ENCODE peak calls at places on chromosome 15, in five cellular contexts. N is thoracic aorta, V is coronary artery, Y is IMR-90, T is fibroblast of lung. F is an unnamed sample.

GRCh38 chr15:42213481-42213880 is 5.4 kb upstream of the VPS39 start:
- DNase-seq in V (no peak), Y (no peak), T (no peak), N (no peak), F (no peak)

GRCh38 chr15:97972366-97972765 is 11.9 kb downstream of the ARRDC4 start:
- DNase-seq in T (no peak), Y (no peak), N (no peak), V (no peak), F (no peak)

GRCh38 chr15:28096720-28097431 is 2.2 kb downstream of the OCA2 start:
- DNase-seq in Y (no peak), N (no peak), T (peak; percentile 13), V (peak; percentile 77), F (no peak)

GRCh38 chr15:100115066-100115710 is 226.6 kb downstream of the ADAMTS17 start:
- DNase-seq in T (no peak), Y (no peak), N (no peak), V (no peak), F (no peak)

GRCh38 chr15:74385442-74386132 is 18.1 kb upstream of the CYP11A1 start:
- DNase-seq in T (no peak), N (no peak), V (no peak), Y (no peak), F (no peak)

GRCh38 chr15:39631357-39631756 is 50.5 kb downstream of the THBS1 start:
- DNase-seq in N (no peak), Y (peak; percentile 45), T (peak; percentile 88), V (no peak), F (peak; percentile 26)

GRCh38 chr15:69976366-69976994 is 121.2 kb downstream of the TLE3 start:
- DNase-seq in T (peak; percentile 34), Y (peak; percentile 41), V (no peak), N (no peak), F (no peak)

GRCh38 chr15:36643551-36643950 is 64.1 kb downstream of the CDIN1 start:
- DNase-seq in V (no peak), N (no peak), Y (peak; percentile 29), T (peak; percentile 74), F (peak; percentile 6)

GRCh38 chr15:89360294-89360971 is 25.8 kb upstream of the POLG start:
- DNase-seq in Y (no peak), N (no peak), V (no peak), T (no peak), F (no peak)

GRCh38 chr15:89910891-89911626 is 1.7 kb downstream of the ARPIN start:
- DNase-seq in V (no peak), N (no peak), Y (no peak), T (no peak), F (no peak)

GRCh38 chr15:45402955-45403892 is 24.9 kb upstream of the GATM start:
- DNase-seq in V (peak; percentile 75), T (peak; percentile 43), Y (peak; percentile 59), N (no peak), F (peak; percentile 49)

GRCh38 chr15:26394801-26395200 is 378.1 kb downstream of the GABRB3 start:
- DNase-seq in N (no peak), V (no peak), Y (no peak), T (no peak), F (no peak)

GRCh38 chr15:68227806-68228142 is 1.8 kb downstream of the CLN6 start:
- DNase-seq in V (peak; percentile 43), T (no peak), Y (no peak), N (no peak), F (no peak)

GRCh38 chr15:101178414-101178813 is 73.4 kb downstream of the CHSY1 start:
- DNase-seq in N (no peak), V (no peak), Y (no peak), T (no peak), F (no peak)

GRCh38 chr15:58393196-58393790 is 38.5 kb upstream of the LIPC start:
- DNase-seq in T (peak; percentile 49), V (no peak), N (no peak), Y (peak; percentile 30), F (peak; percentile 61)

GRCh38 chr15:73969151-73969759 is 22.8 kb downstream of the STOML1 start:
- DNase-seq in Y (no peak), V (peak; percentile 46), T (no peak), N (no peak), F (no peak)

GRCh38 chr15:26628071-26628470 is 144.8 kb downstream of the GABRB3 start:
- DNase-seq in Y (no peak), V (no peak), T (no peak), N (no peak), F (no peak)

DNA sequence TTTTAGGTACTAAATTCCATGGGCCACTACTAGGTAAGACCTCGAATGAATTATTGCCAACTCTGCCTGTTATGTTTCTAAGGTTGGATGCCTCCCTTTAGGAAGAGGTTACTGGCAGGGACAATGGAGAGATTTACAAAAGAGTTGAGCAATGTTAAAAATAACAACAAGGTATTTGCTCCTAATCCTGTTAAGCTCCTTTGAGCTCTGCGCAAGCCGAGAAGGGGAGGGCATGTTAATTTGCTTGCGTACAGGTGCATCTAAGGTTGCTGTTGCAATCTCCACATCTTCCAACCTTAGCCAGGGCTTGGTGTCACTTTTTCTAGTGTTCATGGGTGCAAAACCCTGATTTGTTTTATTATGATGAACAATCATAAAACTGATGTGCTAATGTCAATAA is 161.5 kb upstream of the TPM1 start:
- DNase-seq in T (no peak), V (no peak), Y (no peak), N (no peak), F (no peak)
- H3K27ac ChIP-seq in T (no peak overlapping the region), V (no peak overlapping the region), Y (no peak overlapping the region), N (no peak overlapping the region), F (no peak overlapping the region)

GRCh38 chr15:85339976-85340665 is 40.3 kb upstream of the AKAP13 start:
- DNase-seq in N (no peak), T (peak; percentile 51), Y (peak; percentile 42), V (no peak), F (no peak)
- H3K27ac ChIP-seq in N (no peak overlapping the region), T (no peak overlapping the region), Y (no peak overlapping the region), V (no peak overlapping the region), F (no peak overlapping the region)

GRCh38 chr15:66912001-66912400 is 153.4 kb upstream of the SMAD3 start:
- DNase-seq in N (no peak), V (peak; percentile 22), T (no peak), Y (no peak), F (no peak)

GRCh38 chr15:66912441-66912840 is 153.0 kb upstream of the SMAD3 start:
- DNase-seq in N (no peak), V (peak; percentile 64), T (no peak), Y (no peak), F (no peak)

GRCh38 chr15:66908503-66909095 is 156.8 kb upstream of the SMAD3 start:
- DNase-seq in Y (peak; percentile 30), V (peak; percentile 54), T (no peak), N (no peak), F (no peak)

GRCh38 chr15:66909381-66909890 is 156.0 kb upstream of the SMAD3 start:
- DNase-seq in T (no peak), Y (no peak), N (no peak), V (peak; percentile 55), F (no peak)

DNA sequence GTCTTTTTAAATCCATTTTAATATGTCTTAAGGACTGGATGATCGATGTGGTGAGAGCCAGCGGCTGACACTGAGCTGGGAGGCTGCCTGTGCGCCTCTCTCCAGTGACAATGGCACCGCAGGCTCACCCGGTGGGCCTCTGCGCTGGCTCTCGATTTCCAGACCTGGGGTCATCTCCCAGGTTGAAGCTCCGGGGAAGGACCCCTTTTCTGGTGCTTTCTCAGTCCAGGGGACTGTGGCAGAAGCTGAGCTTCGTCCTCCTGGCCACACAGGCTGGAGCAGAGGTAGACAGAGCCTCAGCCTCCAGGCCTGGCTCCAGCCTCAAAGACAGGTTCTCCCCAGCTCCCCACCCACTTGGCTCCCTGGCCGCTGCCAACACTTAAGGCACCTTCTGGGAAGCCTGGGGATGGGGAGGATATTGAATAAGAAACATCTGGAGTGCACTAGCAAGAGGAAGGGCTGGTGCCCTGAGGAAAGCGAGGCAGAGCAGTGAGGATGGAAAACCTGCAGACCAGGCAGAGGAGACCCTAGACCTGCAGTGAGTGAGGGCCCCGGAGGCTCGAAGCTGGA is 154.2 kb upstream of the SMAD3 start:
- DNase-seq in Y (no peak), T (no peak), V (peak; percentile 49), N (no peak), F (no peak)
- H3K27ac ChIP-seq in Y (no peak overlapping the region), T (no peak overlapping the region), V (no peak overlapping the region), N (no peak overlapping the region), F (no peak overlapping the region)

GRCh38 chr15:40955141-40955903 is 2.1 kb downstream of the CHAC1 start:
- DNase-seq in N (no peak), T (no peak), V (no peak), Y (no peak), F (no peak)
- H3K27ac ChIP-seq in N (peak overlapping the region; percentile 91), T (no peak overlapping the region), V (peak overlapping the region; percentile 26), Y (peak overlapping the region; percentile 10), F (peak overlapping the region; percentile 91)

DNA sequence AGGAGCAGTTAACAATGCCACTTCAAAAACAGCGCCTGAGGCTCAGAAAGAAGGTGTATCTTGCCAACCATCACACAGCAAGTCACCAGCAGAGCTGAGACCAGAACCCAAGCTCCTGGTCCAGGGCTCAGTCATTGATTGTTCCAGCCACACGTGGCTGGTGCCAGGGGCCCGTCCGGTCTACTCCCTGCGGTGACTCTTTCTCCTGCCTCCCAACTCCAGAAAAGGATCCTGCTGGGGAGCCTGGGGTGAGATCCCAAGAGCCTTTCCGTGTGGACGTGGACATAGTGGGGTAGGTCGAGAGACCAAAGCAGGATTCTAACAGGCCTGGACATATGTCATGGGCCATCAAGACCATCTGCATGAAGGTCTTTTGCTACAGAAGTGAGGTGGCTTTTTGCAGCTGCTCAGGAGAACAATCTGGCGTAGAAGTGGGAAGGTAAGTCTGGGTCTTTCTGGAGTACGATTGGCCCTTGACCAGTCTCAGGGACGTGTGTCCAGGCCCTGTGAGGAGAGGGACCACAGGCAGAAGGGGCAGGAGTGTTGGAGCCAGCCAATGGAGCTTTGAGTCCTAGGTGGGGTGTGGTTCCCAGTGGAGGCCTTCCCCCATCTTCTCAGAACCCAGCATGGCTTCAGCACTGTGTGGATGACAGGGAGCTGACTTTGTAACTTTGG is 105.4 kb downstream of the HMG20A start:
- DNase-seq in T (no peak), N (no peak), V (no peak), Y (no peak), F (no peak)
- H3K27ac ChIP-seq in T (no peak overlapping the region), N (no peak overlapping the region), V (no peak overlapping the region), Y (no peak overlapping the region), F (no peak overlapping the region)

F was measured in epithelial cell of prostate.